ENCODE peak calls at places on chromosome 2, in six cellular contexts. K, M, P, V, J and N are unnamed samples.

GRCh38 chr2:72037322-72037721 is 110.3 kb downstream of the CYP26B1 start:
- DNase-seq in J (no peak), V (no peak), P (no peak), K (no peak), M (no peak), N (no peak)

GRCh38 chr2:211823886-211824479 is 714.6 kb downstream of the ERBB4 start:
- DNase-seq in J (no peak), V (no peak), P (no peak), M (no peak), K (no peak), N (no peak)

GRCh38 chr2:16248571-16249105 is 308.3 kb downstream of the MYCN start:
- DNase-seq in P (no peak), K (no peak), M (no peak), V (no peak), J (no peak), N (no peak)

GRCh38 chr2:59177748-59178147 is 936.6 kb upstream of the FANCL start:
- DNase-seq in K (no peak), M (no peak), V (no peak), J (no peak), P (no peak), N (no peak)

GRCh38 chr2:176508374-176508773 is 239.1 kb downstream of the MTX2 start:
- DNase-seq in M (no peak), J (no peak), V (no peak), K (no peak), P (no peak), N (no peak)

GRCh38 chr2:176164803-176165597 is 7.9 kb downstream of the HOXD3 start:
- DNase-seq in K (no peak), P (no peak), M (no peak), J (no peak), V (peak; percentile 35), N (no peak)

GRCh38 chr2:144522741-144523605 is 3.1 kb upstream of the ZEB2 start:
- DNase-seq in K (peak; percentile 69), J (no peak), V (peak; percentile 52), M (no peak), P (no peak), N (no peak)

GRCh38 chr2:185934232-185934631 is 195.6 kb downstream of the FSIP2 start:
- DNase-seq in K (no peak), J (no peak), V (no peak), M (no peak), P (no peak), N (no peak)

GRCh38 chr2:181143790-181144300 is 163.4 kb downstream of the UBE2E3 start:
- DNase-seq in M (no peak), J (no peak), P (no peak), K (no peak), V (no peak), N (no peak)

GRCh38 chr2:139940701-139941100 is 1160.5 kb upstream of the NXPH2 start:
- DNase-seq in V (no peak), P (no peak), K (no peak), J (no peak), M (no peak), N (no peak)

GRCh38 chr2:158797963-158798700 is 3.0 kb downstream of the DAPL1 start:
- DNase-seq in J (no peak), K (no peak), M (no peak), V (no peak), P (no peak), N (no peak)

GRCh38 chr2:239476757-239477565 is 76.1 kb upstream of the HDAC4 start:
- DNase-seq in V (no peak), P (no peak), M (no peak), K (no peak), J (no peak), N (no peak)

GRCh38 chr2:46893231-46893943 is 22.2 kb downstream of the MCFD2 start:
- DNase-seq in P (no peak), V (no peak), K (no peak), J (no peak), M (no peak), N (no peak)

GRCh38 chr2:219509780-219510511 is 4.3 kb upstream of the ASIC4 start:
- DNase-seq in K (peak; percentile 66), P (no peak), J (peak; percentile 45), V (peak; percentile 62), M (no peak), N (peak; percentile 52)

GRCh38 chr2:33334083-33334482 is 142.4 kb upstream of the RASGRP3 start:
- DNase-seq in P (no peak), M (no peak), K (no peak), V (no peak), J (no peak), N (no peak)

GRCh38 chr2:239549711-239550265 is 149.0 kb upstream of the HDAC4 start:
- DNase-seq in M (no peak), K (no peak), J (peak; percentile 20), V (no peak), P (no peak), N (no peak)

GRCh38 chr2:11681722-11682589 is 12.0 kb upstream of the NTSR2 start:
- DNase-seq in P (peak; percentile 28), J (peak; percentile 72), V (peak; percentile 59), K (peak; percentile 72), M (no peak), N (peak; percentile 29)

GRCh38 chr2:43041661-43042360 is 184.6 kb downstream of the ZFP36L2 start:
- DNase-seq in P (no peak), M (peak; percentile 77), J (no peak), K (peak; percentile 30), V (peak; percentile 33), N (no peak)

GRCh38 chr2:207474871-207475485 is 54.8 kb upstream of the CREB1 start:
- DNase-seq in K (peak; percentile 71), V (no peak), J (no peak), M (no peak), P (no peak), N (peak; percentile 34)

GRCh38 chr2:113918229-113918628 is 28.3 kb downstream of the ACTR3 start:
- DNase-seq in K (no peak), J (no peak), P (no peak), V (no peak), M (no peak), N (no peak)

GRCh38 chr2:22887426-22887825 is 497.6 kb upstream of the KLHL29 start:
- DNase-seq in M (no peak), K (no peak), J (no peak), P (no peak), V (no peak), N (no peak)

GRCh38 chr2:169050476-169051240 is 18.7 kb upstream of the DHRS9 start:
- DNase-seq in K (no peak), M (no peak), J (no peak), P (no peak), V (no peak), N (no peak)

GRCh38 chr2:147331790-147332419 is 512.9 kb upstream of the ACVR2A start:
- DNase-seq in P (no peak), J (no peak), M (no peak), V (no peak), K (peak; percentile 9), N (peak; percentile 16)

GRCh38 chr2:71672011-71672639 is 218.8 kb downstream of the DYSF start:
- DNase-seq in J (no peak), V (no peak), M (no peak), P (no peak), K (no peak), N (no peak)

GRCh38 chr2:121184248-121184862 is 100.6 kb downstream of the TFCP2L1 start:
- DNase-seq in K (no peak), M (no peak), V (no peak), J (no peak), P (no peak), N (no peak)

GRCh38 chr2:160210599-160211138 is 10.6 kb upstream of the ITGB6 start:
- DNase-seq in V (peak; percentile 88), J (peak; percentile 69), M (peak; percentile 41), K (peak; percentile 70), P (peak; percentile 52), N (peak; percentile 39)

GRCh38 chr2:134670955-134671354 is 47.8 kb downstream of the TMEM163 start:
- DNase-seq in J (no peak), M (no peak), K (peak; percentile 17), P (no peak), V (no peak), N (no peak)

GRCh38 chr2:20355131-20355530 is 4.5 kb upstream of the PUM2 start:
- DNase-seq in V (no peak), P (no peak), J (no peak), K (no peak), M (no peak), N (no peak)

GRCh38 chr2:64482765-64483504 is 29.0 kb downstream of the LGALSL start:
- DNase-seq in K (no peak), P (no peak), M (no peak), V (peak; percentile 41), J (no peak), N (no peak)

GRCh38 chr2:238285653-238286082 is 2.7 kb downstream of the PER2 start:
- DNase-seq in J (no peak), M (no peak), K (no peak), P (no peak), V (peak; percentile 70), N (no peak)

GRCh38 chr2:235957231-235957630 is 211.0 kb downstream of the GBX2 start:
- DNase-seq in M (no peak), J (no peak), K (no peak), V (no peak), P (no peak), N (no peak)

GRCh38 chr2:181684454-181685149 is 4.3 kb upstream of the NEUROD1 start:
- DNase-seq in J (no peak), K (no peak), V (no peak), M (no peak), P (no peak), N (no peak)